ENCODE peak calls at places on chromosomes 11 and 22, in ten cellular contexts. M, L, F, C, J, N, O, P, D and T are unnamed samples.

GRCh38 chr11:2824851-2825250 is 60.7 kb downstream of the CDKN1C start:
- DNase-seq in O (no peak), J (peak), M (peak), N (no peak), L (no peak), D (no peak), F (no peak), P (no peak), C (no peak), T (no peak)

GRCh38 chr22:30435674-30436126 is 10.1 kb downstream of the MTFP1 start:
- DNase-seq in L (peak), J (no peak), D (no peak), P (peak), M (peak), O (peak), N (no peak), F (no peak), C (peak), T (peak)

GRCh38 chr11:45922425-45923082 is at the start of gene LARGE2:
- DNase-seq in L (no peak), J (no peak), D (no peak), N (no peak), F (no peak), C (no peak), M (no peak), P (no peak), O (no peak), T (peak)

GRCh38 chr11:14499178-14499559 is 442 bp downstream of the COPB1 start:
- DNase-seq in N (no peak), J (peak), C (no peak), M (peak), F (no peak), L (no peak), D (no peak), O (peak), P (peak), T (no peak)

GRCh38 chr11:131893103-131893502 is 522.7 kb downstream of the NTM start:
- DNase-seq in M (no peak), J (no peak), N (no peak), L (no peak), P (no peak), D (no peak), F (no peak), O (no peak), C (no peak), T (no peak)

GRCh38 chr22:19645905-19646304 is 68.4 kb upstream of the SEPTIN5 start:
- DNase-seq in O (no peak), C (no peak), J (no peak), P (no peak), N (no peak), L (no peak), D (no peak), M (no peak), F (no peak), T (no peak)

GRCh38 chr22:29842740-29843139 is 4.7 kb upstream of the ASCC2 start:
- DNase-seq in J (no peak), C (no peak), M (no peak), L (no peak), F (no peak), O (no peak), D (peak), P (no peak), N (no peak), T (no peak)

GRCh38 chr11:61785837-61786402 is 6.5 kb downstream of the TMEM258 start:
- DNase-seq in F (no peak), L (no peak), J (no peak), D (no peak), M (no peak), P (no peak), N (no peak), O (no peak), C (no peak), T (no peak)

GRCh38 chr11:11691296-11692141 is 69.7 kb upstream of the GALNT18 start:
- DNase-seq in N (peak), F (no peak), L (no peak), M (no peak), D (no peak), J (no peak), C (no peak), O (peak), P (no peak), T (no peak)